ENCODE peak calls at places on chromosome 11, in six cellular contexts. One of them, this sample, is unnamed.

GRCh38 chr11:114078423-114078822 is 18.9 kb downstream of the ZBTB16 start:
- DNase-seq in DND-41: no peak
- DNase-seq in effector memory CD4-positive, alpha-beta T cell: no peak
- DNase-seq in adipocyte: no peak
- DNase-seq in tibial nerve: no peak
- DNase-seq in Karpas-422: no peak
- DNase-seq in this sample: no peak

GRCh38 chr11:111105566-111105965 is 140.0 kb upstream of the POU2AF2 start:
- DNase-seq in DND-41: no peak
- DNase-seq in effector memory CD4-positive, alpha-beta T cell: no peak
- DNase-seq in adipocyte: peak
- DNase-seq in tibial nerve: no peak
- DNase-seq in Karpas-422: no peak
- DNase-seq in this sample: no peak

GRCh38 chr11:14713518-14714244 is 70.1 kb downstream of the PDE3B start:
- DNase-seq in DND-41: no peak
- DNase-seq in effector memory CD4-positive, alpha-beta T cell: peak
- DNase-seq in adipocyte: no peak
- DNase-seq in tibial nerve: no peak
- DNase-seq in Karpas-422: no peak
- DNase-seq in this sample: peak

GRCh38 chr11:2892215-2893020 is 6.8 kb upstream of the CDKN1C start:
- DNase-seq in DND-41: peak
- DNase-seq in effector memory CD4-positive, alpha-beta T cell: peak
- DNase-seq in adipocyte: peak
- DNase-seq in tibial nerve: peak
- DNase-seq in Karpas-422: peak
- DNase-seq in this sample: peak

GRCh38 chr11:112928136-112928535 is 33.1 kb upstream of the NCAM1 start:
- DNase-seq in DND-41: no peak
- DNase-seq in effector memory CD4-positive, alpha-beta T cell: no peak
- DNase-seq in adipocyte: no peak
- DNase-seq in tibial nerve: no peak
- DNase-seq in Karpas-422: peak
- DNase-seq in this sample: no peak

GRCh38 chr11:11215944-11216343 is 137.1 kb downstream of the CSNK2A3 start:
- DNase-seq in DND-41: no peak
- DNase-seq in effector memory CD4-positive, alpha-beta T cell: no peak
- DNase-seq in adipocyte: no peak
- DNase-seq in tibial nerve: no peak
- DNase-seq in Karpas-422: no peak
- DNase-seq in this sample: no peak

GRCh38 chr11:32962016-32962415 is 53.7 kb upstream of the DEPDC7 start:
- DNase-seq in DND-41: no peak
- DNase-seq in effector memory CD4-positive, alpha-beta T cell: no peak
- DNase-seq in adipocyte: no peak
- DNase-seq in tibial nerve: no peak
- DNase-seq in Karpas-422: no peak
- DNase-seq in this sample: no peak

GRCh38 chr11:126194121-126194543 is 17.3 kb downstream of the RPUSD4 start:
- DNase-seq in DND-41: peak
- DNase-seq in effector memory CD4-positive, alpha-beta T cell: peak
- DNase-seq in adipocyte: peak
- DNase-seq in tibial nerve: no peak
- DNase-seq in Karpas-422: peak
- DNase-seq in this sample: no peak

GRCh38 chr11:1935156-1936071 is 11.7 kb upstream of the MRPL23 start:
- DNase-seq in DND-41: no peak
- DNase-seq in effector memory CD4-positive, alpha-beta T cell: no peak
- DNase-seq in adipocyte: no peak
- DNase-seq in tibial nerve: no peak
- DNase-seq in Karpas-422: no peak
- DNase-seq in this sample: no peak

GRCh38 chr11:94544582-94544831 is 786 bp downstream of the FUT4 start:
- DNase-seq in DND-41: no peak
- DNase-seq in effector memory CD4-positive, alpha-beta T cell: no peak
- DNase-seq in adipocyte: no peak
- DNase-seq in tibial nerve: no peak
- DNase-seq in Karpas-422: no peak
- DNase-seq in this sample: no peak

GRCh38 chr11:21174781-21175180 is 505.4 kb downstream of the NELL1 start:
- DNase-seq in DND-41: no peak
- DNase-seq in effector memory CD4-positive, alpha-beta T cell: no peak
- DNase-seq in adipocyte: no peak
- DNase-seq in tibial nerve: no peak
- DNase-seq in Karpas-422: no peak
- DNase-seq in this sample: no peak

GRCh38 chr11:121067453-121067852 is 33.6 kb upstream of the TECTA start:
- DNase-seq in DND-41: no peak
- DNase-seq in effector memory CD4-positive, alpha-beta T cell: no peak
- DNase-seq in adipocyte: peak
- DNase-seq in tibial nerve: no peak
- DNase-seq in Karpas-422: no peak
- DNase-seq in this sample: no peak

GRCh38 chr11:122082203-122082602 is 33.8 kb downstream of the BLID start:
- DNase-seq in DND-41: no peak
- DNase-seq in effector memory CD4-positive, alpha-beta T cell: no peak
- DNase-seq in adipocyte: no peak
- DNase-seq in tibial nerve: no peak
- DNase-seq in Karpas-422: no peak
- DNase-seq in this sample: no peak

GRCh38 chr11:86245369-86246292 is 1.1 kb downstream of the EED start:
- DNase-seq in DND-41: peak
- DNase-seq in effector memory CD4-positive, alpha-beta T cell: peak
- DNase-seq in adipocyte: peak
- DNase-seq in tibial nerve: no peak
- DNase-seq in Karpas-422: peak
- DNase-seq in this sample: no peak

GRCh38 chr11:86248609-86249008 is 4.1 kb downstream of the EED start:
- DNase-seq in DND-41: no peak
- DNase-seq in effector memory CD4-positive, alpha-beta T cell: no peak
- DNase-seq in adipocyte: no peak
- DNase-seq in tibial nerve: no peak
- DNase-seq in Karpas-422: no peak
- DNase-seq in this sample: no peak

GRCh38 chr11:86246293-86246675 is 1.7 kb downstream of the EED start:
- DNase-seq in DND-41: no peak
- DNase-seq in effector memory CD4-positive, alpha-beta T cell: no peak
- DNase-seq in adipocyte: no peak
- DNase-seq in tibial nerve: no peak
- DNase-seq in Karpas-422: no peak
- DNase-seq in this sample: no peak

GRCh38 chr11:86249307-86250098 is 5.0 kb downstream of the EED start:
- DNase-seq in DND-41: no peak
- DNase-seq in effector memory CD4-positive, alpha-beta T cell: no peak
- DNase-seq in adipocyte: no peak
- DNase-seq in tibial nerve: no peak
- DNase-seq in Karpas-422: no peak
- DNase-seq in this sample: no peak

DNA sequence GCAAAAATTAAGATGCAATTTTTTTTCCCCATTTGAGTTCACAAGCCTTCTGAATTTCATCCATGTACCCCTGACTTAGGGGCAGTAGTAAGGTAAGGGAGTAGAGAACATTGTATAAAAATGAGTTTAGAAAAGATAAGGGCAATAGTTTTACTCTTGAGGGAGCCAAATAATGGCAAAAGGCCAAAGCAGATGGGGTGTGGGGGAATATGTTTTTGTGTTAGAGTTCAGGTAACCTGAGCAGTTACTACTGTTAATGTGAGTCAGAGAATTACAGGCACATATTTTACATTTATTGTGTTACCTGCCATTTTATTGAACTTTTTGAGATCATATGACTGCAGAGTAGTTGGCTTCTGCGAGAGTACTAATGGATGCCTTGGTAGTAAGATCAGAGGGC is 3.1 kb downstream of the EED start:
- DNase-seq in DND-41: no peak
- DNase-seq in effector memory CD4-positive, alpha-beta T cell: no peak
- DNase-seq in adipocyte: no peak
- DNase-seq in tibial nerve: no peak
- DNase-seq in Karpas-422: peak
- DNase-seq in this sample: no peak
- H3K4me3 ChIP-seq in DND-41: no peak
- H3K4me3 ChIP-seq in effector memory CD4-positive, alpha-beta T cell: no peak
- H3K4me3 ChIP-seq in adipocyte: no peak
- H3K4me3 ChIP-seq in tibial nerve: no peak
- H3K4me3 ChIP-seq in Karpas-422: peak
- H3K4me3 ChIP-seq in this sample: no peak

GRCh38 chr11:65892661-65893317 is 2.3 kb downstream of the CCDC85B start:
- DNase-seq in DND-41: no peak
- DNase-seq in effector memory CD4-positive, alpha-beta T cell: no peak
- DNase-seq in adipocyte: no peak
- DNase-seq in tibial nerve: no peak
- DNase-seq in Karpas-422: peak
- DNase-seq in this sample: no peak

GRCh38 chr11:65896009-65896999 is 3.9 kb downstream of the FOSL1 start:
- DNase-seq in DND-41: no peak
- DNase-seq in effector memory CD4-positive, alpha-beta T cell: no peak
- DNase-seq in adipocyte: no peak
- DNase-seq in tibial nerve: no peak
- DNase-seq in Karpas-422: no peak
- DNase-seq in this sample: no peak

GRCh38 chr11:65894034-65894591 is 3.6 kb downstream of the CCDC85B start:
- DNase-seq in DND-41: no peak
- DNase-seq in effector memory CD4-positive, alpha-beta T cell: no peak
- DNase-seq in adipocyte: no peak
- DNase-seq in tibial nerve: no peak
- DNase-seq in Karpas-422: peak
- DNase-seq in this sample: no peak

GRCh38 chr11:65897020-65897471 is 3.1 kb downstream of the FOSL1 start:
- DNase-seq in DND-41: no peak
- DNase-seq in effector memory CD4-positive, alpha-beta T cell: no peak
- DNase-seq in adipocyte: no peak
- DNase-seq in tibial nerve: no peak
- DNase-seq in Karpas-422: no peak
- DNase-seq in this sample: no peak

DNA sequence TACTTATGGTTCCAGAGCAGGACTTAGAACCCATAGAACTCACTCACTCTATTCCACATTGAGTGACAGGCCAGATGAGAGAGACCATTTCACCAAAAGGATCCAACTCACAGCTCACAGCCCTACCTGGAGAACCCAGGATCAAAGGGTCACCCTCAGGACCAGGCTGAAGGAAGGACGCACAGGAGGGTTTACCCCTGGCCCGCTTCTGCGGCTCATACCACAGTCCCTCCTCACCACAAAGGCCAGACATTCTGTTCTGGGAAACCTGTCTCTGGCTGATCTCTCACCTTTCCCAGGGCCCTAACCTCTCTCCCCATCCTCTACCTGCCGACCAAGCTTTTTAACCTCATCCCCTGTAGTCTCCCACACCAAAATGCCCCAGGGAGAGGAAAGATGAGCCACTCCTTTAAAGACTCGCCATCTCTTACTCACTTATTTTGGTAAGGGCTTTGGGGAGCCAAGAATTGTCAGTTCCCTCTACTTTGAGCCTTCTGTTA is 4.7 kb downstream of the FOSL1 start:
- DNase-seq in DND-41: no peak
- DNase-seq in effector memory CD4-positive, alpha-beta T cell: no peak
- DNase-seq in adipocyte: no peak
- DNase-seq in tibial nerve: no peak
- DNase-seq in Karpas-422: peak
- DNase-seq in this sample: no peak
- H3K4me3 ChIP-seq in DND-41: no peak
- H3K4me3 ChIP-seq in effector memory CD4-positive, alpha-beta T cell: no peak
- H3K4me3 ChIP-seq in adipocyte: no peak
- H3K4me3 ChIP-seq in tibial nerve: no peak
- H3K4me3 ChIP-seq in Karpas-422: no peak
- H3K4me3 ChIP-seq in this sample: no peak

DNA sequence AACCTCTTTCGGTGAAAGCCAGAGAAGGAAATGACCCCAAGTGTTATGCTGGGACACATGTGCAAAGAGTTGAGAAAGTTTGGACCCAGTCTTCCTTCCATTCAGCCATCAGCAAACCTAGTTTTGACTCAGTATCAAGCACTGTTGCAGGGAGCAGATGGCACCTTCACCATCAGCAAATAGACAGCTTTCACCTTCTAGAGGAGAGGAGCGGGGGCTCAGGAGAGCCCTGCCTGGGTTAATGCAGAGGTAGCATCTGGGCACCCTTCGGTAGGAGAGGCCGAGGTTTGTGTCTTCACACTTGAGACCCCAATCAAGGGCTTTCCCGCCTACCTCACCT is 16.2 kb upstream of the MFRP start:
- DNase-seq in DND-41: no peak
- DNase-seq in effector memory CD4-positive, alpha-beta T cell: no peak
- DNase-seq in adipocyte: no peak
- DNase-seq in tibial nerve: no peak
- DNase-seq in Karpas-422: no peak
- DNase-seq in this sample: no peak
- H3K4me3 ChIP-seq in DND-41: no peak
- H3K4me3 ChIP-seq in effector memory CD4-positive, alpha-beta T cell: no peak
- H3K4me3 ChIP-seq in adipocyte: no peak
- H3K4me3 ChIP-seq in tibial nerve: peak
- H3K4me3 ChIP-seq in Karpas-422: peak
- H3K4me3 ChIP-seq in this sample: no peak

DNA sequence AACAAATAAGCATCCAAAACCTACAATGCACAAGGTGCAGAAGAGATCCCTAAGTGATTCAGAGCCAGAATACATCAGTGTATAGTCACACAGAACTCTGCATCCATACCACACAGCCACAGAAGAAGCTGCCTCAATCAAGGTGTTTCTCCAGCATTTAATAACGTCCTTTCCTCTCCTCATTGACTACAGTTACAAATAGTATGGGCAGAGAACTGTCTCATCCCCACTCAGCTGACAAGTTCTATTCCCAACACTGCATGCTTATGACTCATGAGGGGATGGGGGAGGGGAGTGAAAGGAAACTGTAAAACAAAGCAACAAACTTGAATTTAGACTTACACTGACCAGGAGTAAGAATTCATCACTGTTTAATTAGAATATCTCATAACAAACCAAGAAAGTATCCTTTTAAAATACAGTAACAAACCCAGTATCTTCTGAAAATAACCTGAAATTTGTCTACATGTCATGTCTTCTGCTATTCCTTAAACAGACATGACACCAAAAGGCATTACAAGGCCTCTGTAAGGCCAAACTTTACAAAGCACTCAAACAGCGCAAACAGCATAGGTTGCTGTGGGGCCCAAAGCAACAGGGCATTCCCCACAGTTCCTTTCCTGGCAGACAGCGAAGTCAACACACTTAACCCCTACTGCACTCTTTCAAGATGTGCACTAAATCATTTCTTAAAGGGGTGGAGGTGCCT is 29.3 kb downstream of the CELF1 start:
- DNase-seq in DND-41: no peak
- DNase-seq in effector memory CD4-positive, alpha-beta T cell: no peak
- DNase-seq in adipocyte: peak
- DNase-seq in tibial nerve: peak
- DNase-seq in Karpas-422: no peak
- DNase-seq in this sample: no peak
- H3K4me3 ChIP-seq in DND-41: no peak
- H3K4me3 ChIP-seq in effector memory CD4-positive, alpha-beta T cell: no peak
- H3K4me3 ChIP-seq in adipocyte: peak
- H3K4me3 ChIP-seq in tibial nerve: no peak
- H3K4me3 ChIP-seq in Karpas-422: no peak
- H3K4me3 ChIP-seq in this sample: no peak

GRCh38 chr11:118791015-118791960 is at the start of gene DDX6:
- DNase-seq in DND-41: peak
- DNase-seq in effector memory CD4-positive, alpha-beta T cell: peak
- DNase-seq in adipocyte: peak
- DNase-seq in tibial nerve: peak
- DNase-seq in Karpas-422: peak
- DNase-seq in this sample: peak
- H3K4me3 ChIP-seq in DND-41: peak
- H3K4me3 ChIP-seq in effector memory CD4-positive, alpha-beta T cell: peak
- H3K4me3 ChIP-seq in adipocyte: peak
- H3K4me3 ChIP-seq in tibial nerve: peak
- H3K4me3 ChIP-seq in Karpas-422: peak
- H3K4me3 ChIP-seq in this sample: peak

GRCh38 chr11:134913391-134913790 is 501.3 kb upstream of the B3GAT1 start:
- DNase-seq in DND-41: no peak
- DNase-seq in effector memory CD4-positive, alpha-beta T cell: no peak
- DNase-seq in adipocyte: no peak
- DNase-seq in tibial nerve: no peak
- DNase-seq in Karpas-422: no peak
- DNase-seq in this sample: no peak
- H3K4me3 ChIP-seq in DND-41: no peak
- H3K4me3 ChIP-seq in effector memory CD4-positive, alpha-beta T cell: no peak
- H3K4me3 ChIP-seq in adipocyte: no peak
- H3K4me3 ChIP-seq in tibial nerve: no peak
- H3K4me3 ChIP-seq in Karpas-422: no peak
- H3K4me3 ChIP-seq in this sample: no peak

This sample was measured in Jurkat, Clone E6-1.